ENCODE peak calls at places on chromosomes 3 and 15, in ten cellular contexts. C is GM12865, X is OCI-LY7, K is MV-4-11, M is fibroblast of mammary gland, O is astrocyte of the hippocampus, L is osteocyte, Q is EH, P is NCI-H460, Y is mesothelial cell of epicardium. U is an unnamed sample.
A peak's percentile ranks its signal among the peaks of the same experiment; 100 is the strongest.

GRCh38 chr3:134211797-134212196 is 38.9 kb downstream of the RYK start:
- DNase-seq in C (peak; percentile 62), X (peak; percentile 23), K (peak; percentile 57), M (peak; percentile 60), O (peak; percentile 79), L (no peak), Q (peak; percentile 69), P (no peak), Y (no peak), U (peak; percentile 60)

GRCh38 chr15:48896775-48897143 is 18.8 kb downstream of the EID1 start:
- DNase-seq in C (no peak), X (no peak), K (no peak), M (no peak), O (no peak), L (no peak), Q (no peak), P (no peak), Y (no peak), U (no peak)

GRCh38 chr3:157248590-157249425 is 88.9 kb upstream of the CCNL1 start:
- DNase-seq in C (no peak), X (no peak), K (peak; percentile 69), M (peak; percentile 87), O (peak; percentile 92), L (no peak), Q (peak; percentile 92), P (peak; percentile 20), Y (no peak), U (peak; percentile 57)

GRCh38 chr3:136818191-136818850 is 605 bp upstream of the SLC35G2 start:
- DNase-seq in C (no peak), X (peak; percentile 46), K (no peak), M (peak; percentile 96), O (peak; percentile 67), L (no peak), Q (peak; percentile 87), P (peak; percentile 76), Y (no peak), U (no peak)

GRCh38 chr15:89377842-89378698 is 43.4 kb upstream of the POLG start:
- DNase-seq in C (no peak), X (no peak), K (no peak), M (no peak), O (peak; percentile 72), L (no peak), Q (no peak), P (no peak), Y (no peak), U (no peak)

GRCh38 chr3:195907730-195908438 is 467 bp downstream of the TNK2 start:
- DNase-seq in C (peak; percentile 73), X (peak; percentile 69), K (peak; percentile 83), M (no peak), O (no peak), L (no peak), Q (peak; percentile 47), P (no peak), Y (no peak), U (peak; percentile 81)

GRCh38 chr3:57910988-57911387 is 97.2 kb upstream of the FLNB start:
- DNase-seq in C (peak; percentile 46), X (peak; percentile 42), K (no peak), M (no peak), O (peak; percentile 23), L (no peak), Q (peak; percentile 22), P (peak; percentile 8), Y (no peak), U (peak; percentile 23)

GRCh38 chr3:113428581-113428980 is 12.7 kb downstream of the CFAP44 start:
- DNase-seq in C (no peak), X (no peak), K (no peak), M (no peak), O (no peak), L (no peak), Q (peak; percentile 29), P (no peak), Y (no peak), U (no peak)

GRCh38 chr3:99118381-99118780 is 216.9 kb upstream of the DCBLD2 start:
- DNase-seq in C (no peak), X (no peak), K (no peak), M (no peak), O (peak; percentile 59), L (no peak), Q (peak; percentile 93), P (no peak), Y (no peak), U (no peak)

GRCh38 chr3:4732974-4733373 is 239.8 kb downstream of the ITPR1 start:
- DNase-seq in C (no peak), X (no peak), K (no peak), M (no peak), O (peak; percentile 52), L (no peak), Q (no peak), P (no peak), Y (no peak), U (no peak)

GRCh38 chr3:119647843-119648575 is 12.4 kb downstream of the POPDC2 start:
- DNase-seq in C (no peak), X (no peak), K (no peak), M (no peak), O (peak; percentile 64), L (peak; percentile 63), Q (peak; percentile 41), P (no peak), Y (no peak), U (no peak)

GRCh38 chr3:48738926-48739616 is 22.1 kb upstream of the IP6K2 start:
- DNase-seq in C (no peak), X (no peak), K (no peak), M (no peak), O (no peak), L (no peak), Q (no peak), P (no peak), Y (no peak), U (no peak)

GRCh38 chr15:69979269-69979668 is 118.4 kb downstream of the TLE3 start:
- DNase-seq in C (peak; percentile 81), X (peak; percentile 80), K (no peak), M (peak; percentile 3), O (peak; percentile 56), L (no peak), Q (peak; percentile 31), P (no peak), Y (no peak), U (peak; percentile 75)

GRCh38 chr15:66997212-66997611 is 68.2 kb upstream of the SMAD3 start:
- DNase-seq in C (no peak), X (no peak), K (no peak), M (peak; percentile 80), O (peak; percentile 57), L (no peak), Q (peak; percentile 93), P (no peak), Y (no peak), U (no peak)

GRCh38 chr3:38031022-38031994 is 1.9 kb upstream of the PLCD1 start:
- DNase-seq in C (no peak), X (no peak), K (no peak), M (peak; percentile 28), O (peak; percentile 78), L (no peak), Q (peak; percentile 51), P (peak; percentile 55), Y (no peak), U (no peak)

GRCh38 chr3:114880078-114880477 is 267.0 kb downstream of the ZBTB20 start:
- DNase-seq in C (no peak), X (no peak), K (no peak), M (no peak), O (peak; percentile 65), L (no peak), Q (peak; percentile 17), P (no peak), Y (no peak), U (no peak)

GRCh38 chr3:24220859-24221657 is 273.6 kb downstream of the THRB start:
- DNase-seq in C (peak; percentile 32), X (no peak), K (no peak), M (peak; percentile 97), O (peak; percentile 95), L (no peak), Q (peak; percentile 98), P (peak; percentile 12), Y (no peak), U (no peak)

GRCh38 chr3:196789773-196790419 is 50.2 kb downstream of the PAK2 start:
- DNase-seq in C (no peak), X (no peak), K (no peak), M (no peak), O (peak; percentile 45), L (no peak), Q (no peak), P (no peak), Y (no peak), U (no peak)

GRCh38 chr15:53611145-53611920 is 148.1 kb downstream of the WDR72 start:
- DNase-seq in C (no peak), X (no peak), K (no peak), M (no peak), O (peak; percentile 23), L (no peak), Q (no peak), P (no peak), Y (no peak), U (no peak)

GRCh38 chr3:184186184-184186901 is at the start of gene ABCF3:
- DNase-seq in C (peak; percentile 38), X (peak; percentile 28), K (no peak), M (peak; percentile 70), O (peak; percentile 64), L (no peak), Q (peak; percentile 61), P (no peak), Y (no peak), U (no peak)

GRCh38 chr15:49964071-49964470 is 155.0 kb downstream of the ATP8B4 start:
- DNase-seq in C (no peak), X (no peak), K (no peak), M (no peak), O (no peak), L (no peak), Q (no peak), P (no peak), Y (no peak), U (no peak)

GRCh38 chr15:70096215-70096974 is 1.3 kb downstream of the TLE3 start:
- DNase-seq in C (peak; percentile 43), X (peak; percentile 67), K (no peak), M (peak; percentile 56), O (peak; percentile 68), L (no peak), Q (peak; percentile 58), P (peak; percentile 32), Y (peak; percentile 37), U (peak; percentile 36)

GRCh38 chr15:32722126-32722525 is 4.3 kb downstream of the GREM1 start:
- DNase-seq in C (no peak), X (no peak), K (no peak), M (no peak), O (no peak), L (no peak), Q (peak; percentile 55), P (no peak), Y (no peak), U (no peak)

GRCh38 chr3:98343647-98344507 is 9.8 kb upstream of the OR5K4 start:
- DNase-seq in C (peak; percentile 80), X (peak; percentile 60), K (peak; percentile 57), M (peak; percentile 35), O (peak; percentile 29), L (no peak), Q (peak; percentile 49), P (peak; percentile 49), Y (no peak), U (peak; percentile 81)

GRCh38 chr3:148604270-148605085 is 93.2 kb upstream of the AGTR1 start:
- DNase-seq in C (no peak), X (no peak), K (no peak), M (peak; percentile 77), O (no peak), L (no peak), Q (peak; percentile 4), P (no peak), Y (no peak), U (no peak)

U was measured in MM.1S.